ENCODE peak calls at places on chromosomes 3 and 15, in seven cellular contexts. O, X, B, Z, J, D and A are unnamed samples.

GRCh38 chr3:110741891-110742290 is 329.7 kb upstream of the NECTIN3 start:
- DNase-seq in O (no peak), X (no peak), B (peak), Z (no peak), J (no peak), D (no peak), A (no peak)

GRCh38 chr3:131716007-131716406 is 213.2 kb upstream of the MRPL3 start:
- DNase-seq in O (no peak), X (no peak), B (no peak), Z (no peak), J (no peak), D (no peak), A (no peak)

GRCh38 chr3:172140499-172141391 is 101.4 kb downstream of the FNDC3B start:
- DNase-seq in O (no peak), X (no peak), B (no peak), Z (peak), J (peak), D (no peak), A (peak)

GRCh38 chr3:13325092-13325491 is 95.0 kb downstream of the NUP210 start:
- DNase-seq in O (no peak), X (no peak), B (peak), Z (no peak), J (no peak), D (no peak), A (no peak)

GRCh38 chr3:170641510-170642236 is 55.8 kb upstream of the SLC7A14 start:
- DNase-seq in O (no peak), X (no peak), B (no peak), Z (peak), J (no peak), D (no peak), A (no peak)

GRCh38 chr15:66675456-66675855 is 26.6 kb upstream of the SMAD6 start:
- DNase-seq in O (no peak), X (no peak), B (no peak), Z (no peak), J (no peak), D (no peak), A (no peak)

GRCh38 chr3:180523040-180523439 is 78.9 kb upstream of the TTC14 start:
- DNase-seq in O (no peak), X (no peak), B (no peak), Z (no peak), J (no peak), D (no peak), A (no peak)

GRCh38 chr3:58588030-58588614 is 10.9 kb upstream of the FAM107A start:
- DNase-seq in O (no peak), X (no peak), B (no peak), Z (peak), J (no peak), D (peak), A (peak)

GRCh38 chr3:5058463-5058862 is 63.6 kb upstream of the ARL8B start:
- DNase-seq in O (no peak), X (no peak), B (no peak), Z (no peak), J (no peak), D (no peak), A (no peak)

GRCh38 chr3:178443634-178444033 is 92.6 kb upstream of the KCNMB2 start:
- DNase-seq in O (no peak), X (no peak), B (no peak), Z (no peak), J (no peak), D (no peak), A (peak)

GRCh38 chr3:111548060-111548459 is 6.1 kb downstream of the CD96 start:
- DNase-seq in O (no peak), X (no peak), B (no peak), Z (no peak), J (no peak), D (no peak), A (no peak)

GRCh38 chr3:156477306-156477705 is 77.6 kb downstream of the SSR3 start:
- DNase-seq in O (no peak), X (no peak), B (no peak), Z (no peak), J (no peak), D (no peak), A (no peak)
- TF ChIP-seq MAX in O (no peak), X (no peak), B (peak), Z (no peak), J (no peak), D (peak), A (no peak)

DNA sequence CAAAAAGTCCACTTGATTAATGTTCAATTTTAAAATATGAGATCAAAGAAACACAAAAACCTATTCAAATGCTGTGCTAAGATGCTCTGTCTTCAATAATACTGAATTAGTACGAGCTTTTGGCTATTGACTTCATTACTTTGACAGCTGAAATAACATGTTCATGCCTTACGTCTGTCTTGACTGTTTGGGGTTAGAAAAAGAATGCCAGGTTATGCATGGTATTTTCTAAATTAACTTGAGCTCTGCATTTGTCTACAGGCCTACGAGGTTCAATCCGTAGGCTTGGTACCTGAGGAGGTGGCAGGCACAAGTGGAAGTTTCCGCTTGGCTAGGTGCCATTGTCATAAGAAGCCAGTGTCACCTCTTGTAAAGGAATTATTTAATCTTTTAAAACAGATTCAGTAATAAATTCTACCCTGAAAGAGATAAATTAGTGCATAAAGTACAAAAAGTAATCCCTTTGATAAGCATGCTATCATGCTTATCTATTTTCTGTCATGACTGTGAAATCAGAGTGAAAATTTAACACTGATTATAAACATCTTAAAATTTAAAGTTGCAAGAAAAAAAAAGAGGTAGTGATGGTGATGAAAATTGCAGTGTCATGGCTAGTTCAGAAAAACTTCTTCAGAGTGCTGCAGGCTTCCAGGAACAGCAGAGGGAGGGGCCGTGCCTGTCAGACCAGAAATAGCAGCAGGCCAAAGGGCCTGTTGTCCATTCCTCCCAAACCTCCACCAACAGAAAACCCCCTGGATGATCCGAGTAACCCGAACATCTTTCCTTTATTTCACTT is 115.7 kb downstream of the ARRDC4 start:
- DNase-seq in O (no peak), X (no peak), B (no peak), Z (peak), J (no peak), D (no peak), A (no peak)
- TF ChIP-seq POLR2AphosphoS5 in O (no peak), X (no peak), B (no peak), Z (no peak), J (no peak), D (no peak), A (no peak)

GRCh38 chr3:49020335-49021212 is 1.3 kb upstream of the NDUFAF3 start:
- DNase-seq in O (no peak), X (no peak), B (peak), Z (peak), J (no peak), D (peak), A (peak)
- TF ChIP-seq MAX in O (no peak), X (no peak), B (no peak), Z (no peak), J (no peak), D (no peak), A (no peak)

GRCh38 chr15:55991841-55992768 is 1.3 kb downstream of the NEDD4 start:
- DNase-seq in O (no peak), X (no peak), B (no peak), Z (no peak), J (no peak), D (no peak), A (peak)

GRCh38 chr15:55993804-55994539 is 560 bp upstream of the NEDD4 start:
- DNase-seq in O (no peak), X (peak), B (peak), Z (peak), J (peak), D (peak), A (peak)

GRCh38 chr15:55990986-55991385 is 2.4 kb downstream of the NEDD4 start:
- DNase-seq in O (no peak), X (no peak), B (no peak), Z (no peak), J (no peak), D (no peak), A (no peak)

GRCh38 chr15:55992769-55993110 is 672 bp downstream of the NEDD4 start:
- DNase-seq in O (no peak), X (no peak), B (no peak), Z (no peak), J (peak), D (no peak), A (no peak)

DNA sequence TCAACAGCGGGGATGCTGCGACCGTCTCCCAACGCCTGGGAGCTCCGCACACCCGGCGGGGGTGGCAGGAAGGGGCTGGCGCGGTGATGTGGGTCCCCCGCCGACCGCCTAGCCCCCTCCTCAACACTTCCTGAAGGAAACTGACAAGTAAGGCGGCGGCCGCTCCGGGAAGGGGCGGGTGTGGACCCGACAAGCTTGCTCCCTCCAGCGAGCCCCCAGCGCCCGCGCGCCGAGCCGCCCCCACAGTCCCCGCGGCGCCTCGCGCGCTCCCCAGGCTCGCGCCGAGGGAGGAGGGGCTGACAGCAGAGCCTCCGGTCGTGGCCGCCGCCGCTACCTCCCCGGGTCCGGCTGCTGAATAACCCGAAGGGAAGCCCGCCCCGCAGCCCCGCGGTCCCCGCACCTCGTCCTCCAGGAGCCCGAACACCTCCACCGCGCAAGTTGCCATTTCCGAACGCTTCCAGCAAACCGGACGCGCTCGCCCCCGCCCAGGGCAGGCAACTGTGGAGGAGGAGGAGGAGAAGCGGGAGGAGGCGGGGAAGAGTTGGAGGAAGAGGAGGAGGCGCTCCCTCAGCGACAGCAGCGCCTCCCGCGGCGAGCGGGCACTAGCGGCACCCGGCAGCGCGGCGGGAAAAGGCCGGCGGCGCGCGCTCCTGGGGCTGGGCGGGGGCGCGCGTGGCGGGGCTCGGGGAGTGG is at the start of gene NEDD4:
- DNase-seq in O (peak), X (peak), B (peak), Z (peak), J (peak), D (peak), A (peak)
- TF ChIP-seq POLR2AphosphoS5 in O (no peak), X (peak), B (peak), Z (peak), J (peak), D (no peak), A (peak)